ENCODE peak calls at places on chromosomes 12 and 14, in eight cellular contexts. One of them, this sample, is unnamed.

GRCh38 chr12:46261658-46262057 is 7.2 kb downstream of the SLC38A1 start:
- DNase-seq in posterior vena cava: no peak
- DNase-seq in ecto neural progenitor cell: no peak
- DNase-seq in CD8-positive, alpha-beta memory T cell: no peak
- DNase-seq in GM12891: no peak
- DNase-seq in BJ: no peak
- DNase-seq in adrenal gland: no peak
- DNase-seq in type B pancreatic cell: no peak
- DNase-seq in this sample: no peak

GRCh38 chr12:47807338-47807737 is 12.4 kb downstream of the HDAC7 start:
- DNase-seq in posterior vena cava: no peak
- DNase-seq in ecto neural progenitor cell: no peak
- DNase-seq in CD8-positive, alpha-beta memory T cell: no peak
- DNase-seq in GM12891: no peak
- DNase-seq in BJ: no peak
- DNase-seq in adrenal gland: peak
- DNase-seq in type B pancreatic cell: no peak
- DNase-seq in this sample: no peak

GRCh38 chr12:101925352-101925751 is 48.0 kb downstream of the DRAM1 start:
- DNase-seq in posterior vena cava: peak
- DNase-seq in ecto neural progenitor cell: no peak
- DNase-seq in CD8-positive, alpha-beta memory T cell: no peak
- DNase-seq in GM12891: no peak
- DNase-seq in BJ: peak
- DNase-seq in adrenal gland: peak
- DNase-seq in type B pancreatic cell: no peak
- DNase-seq in this sample: no peak

GRCh38 chr14:103074699-103075341 is 9.2 kb upstream of the LBHD2 start:
- DNase-seq in posterior vena cava: peak
- DNase-seq in ecto neural progenitor cell: peak
- DNase-seq in CD8-positive, alpha-beta memory T cell: no peak
- DNase-seq in GM12891: no peak
- DNase-seq in BJ: no peak
- DNase-seq in adrenal gland: peak
- DNase-seq in type B pancreatic cell: no peak
- DNase-seq in this sample: no peak

GRCh38 chr14:22664261-22664660 is 20.1 kb upstream of the OR6J1 start:
- DNase-seq in posterior vena cava: no peak
- DNase-seq in ecto neural progenitor cell: no peak
- DNase-seq in CD8-positive, alpha-beta memory T cell: no peak
- DNase-seq in GM12891: no peak
- DNase-seq in BJ: no peak
- DNase-seq in adrenal gland: no peak
- DNase-seq in type B pancreatic cell: no peak
- DNase-seq in this sample: no peak

GRCh38 chr14:24398943-24399801 is at the start of gene NYNRIN:
- DNase-seq in posterior vena cava: no peak
- DNase-seq in ecto neural progenitor cell: peak
- DNase-seq in CD8-positive, alpha-beta memory T cell: peak
- DNase-seq in GM12891: no peak
- DNase-seq in BJ: no peak
- DNase-seq in adrenal gland: peak
- DNase-seq in type B pancreatic cell: no peak
- DNase-seq in this sample: no peak

GRCh38 chr14:96198430-96199133 is 6.1 kb upstream of the BDKRB2 start:
- DNase-seq in posterior vena cava: no peak
- DNase-seq in ecto neural progenitor cell: no peak
- DNase-seq in CD8-positive, alpha-beta memory T cell: no peak
- DNase-seq in GM12891: no peak
- DNase-seq in BJ: no peak
- DNase-seq in adrenal gland: no peak
- DNase-seq in type B pancreatic cell: no peak
- DNase-seq in this sample: no peak

GRCh38 chr12:50617657-50618056 is 112.9 kb downstream of the DIP2B start:
- DNase-seq in posterior vena cava: no peak
- DNase-seq in ecto neural progenitor cell: no peak
- DNase-seq in CD8-positive, alpha-beta memory T cell: no peak
- DNase-seq in GM12891: no peak
- DNase-seq in BJ: no peak
- DNase-seq in adrenal gland: no peak
- DNase-seq in type B pancreatic cell: no peak
- DNase-seq in this sample: no peak

GRCh38 chr12:55847033-55847432 is 4.3 kb upstream of the MMP19 start:
- DNase-seq in posterior vena cava: peak
- DNase-seq in ecto neural progenitor cell: no peak
- DNase-seq in CD8-positive, alpha-beta memory T cell: no peak
- DNase-seq in GM12891: no peak
- DNase-seq in BJ: no peak
- DNase-seq in adrenal gland: peak
- DNase-seq in type B pancreatic cell: no peak
- DNase-seq in this sample: no peak

GRCh38 chr14:68598621-68599447 is 194.0 kb downstream of the ZFP36L1 start:
- DNase-seq in posterior vena cava: peak
- DNase-seq in ecto neural progenitor cell: no peak
- DNase-seq in CD8-positive, alpha-beta memory T cell: no peak
- DNase-seq in GM12891: no peak
- DNase-seq in BJ: no peak
- DNase-seq in adrenal gland: peak
- DNase-seq in type B pancreatic cell: no peak
- DNase-seq in this sample: no peak

GRCh38 chr12:42496886-42497285 is 92.7 kb downstream of the PRICKLE1 start:
- DNase-seq in posterior vena cava: no peak
- DNase-seq in ecto neural progenitor cell: no peak
- DNase-seq in CD8-positive, alpha-beta memory T cell: no peak
- DNase-seq in GM12891: no peak
- DNase-seq in BJ: no peak
- DNase-seq in adrenal gland: no peak
- DNase-seq in type B pancreatic cell: no peak
- DNase-seq in this sample: no peak

GRCh38 chr14:35343709-35344474 is 51.7 kb downstream of the PSMA6 start:
- DNase-seq in posterior vena cava: peak
- DNase-seq in ecto neural progenitor cell: no peak
- DNase-seq in CD8-positive, alpha-beta memory T cell: no peak
- DNase-seq in GM12891: no peak
- DNase-seq in BJ: no peak
- DNase-seq in adrenal gland: no peak
- DNase-seq in type B pancreatic cell: no peak
- DNase-seq in this sample: no peak

GRCh38 chr12:52781399-52782082 is 4.4 kb upstream of the KRT76 start:
- DNase-seq in posterior vena cava: no peak
- DNase-seq in ecto neural progenitor cell: no peak
- DNase-seq in CD8-positive, alpha-beta memory T cell: no peak
- DNase-seq in GM12891: no peak
- DNase-seq in BJ: no peak
- DNase-seq in adrenal gland: no peak
- DNase-seq in type B pancreatic cell: no peak
- DNase-seq in this sample: no peak

GRCh38 chr12:86186449-86186848 is 69.7 kb downstream of the MGAT4C start:
- DNase-seq in posterior vena cava: no peak
- DNase-seq in ecto neural progenitor cell: no peak
- DNase-seq in CD8-positive, alpha-beta memory T cell: no peak
- DNase-seq in GM12891: no peak
- DNase-seq in BJ: no peak
- DNase-seq in adrenal gland: no peak
- DNase-seq in type B pancreatic cell: no peak
- DNase-seq in this sample: no peak

GRCh38 chr12:120705618-120706017 is 4.6 kb upstream of the UNC119B start:
- DNase-seq in posterior vena cava: no peak
- DNase-seq in ecto neural progenitor cell: no peak
- DNase-seq in CD8-positive, alpha-beta memory T cell: no peak
- DNase-seq in GM12891: no peak
- DNase-seq in BJ: no peak
- DNase-seq in adrenal gland: no peak
- DNase-seq in type B pancreatic cell: no peak
- DNase-seq in this sample: no peak

GRCh38 chr14:94823556-94824341 is 53.8 kb upstream of the GSC start:
- DNase-seq in posterior vena cava: no peak
- DNase-seq in ecto neural progenitor cell: no peak
- DNase-seq in CD8-positive, alpha-beta memory T cell: no peak
- DNase-seq in GM12891: no peak
- DNase-seq in BJ: no peak
- DNase-seq in adrenal gland: no peak
- DNase-seq in type B pancreatic cell: no peak
- DNase-seq in this sample: no peak

GRCh38 chr14:75147423-75148071 is 20.7 kb upstream of the NEK9 start:
- DNase-seq in posterior vena cava: peak
- DNase-seq in ecto neural progenitor cell: peak
- DNase-seq in CD8-positive, alpha-beta memory T cell: no peak
- DNase-seq in GM12891: no peak
- DNase-seq in BJ: no peak
- DNase-seq in adrenal gland: peak
- DNase-seq in type B pancreatic cell: no peak
- DNase-seq in this sample: no peak

GRCh38 chr12:120006248-120006975 is 17.4 kb downstream of the BICDL1 start:
- DNase-seq in posterior vena cava: no peak
- DNase-seq in ecto neural progenitor cell: no peak
- DNase-seq in CD8-positive, alpha-beta memory T cell: no peak
- DNase-seq in GM12891: no peak
- DNase-seq in BJ: no peak
- DNase-seq in adrenal gland: no peak
- DNase-seq in type B pancreatic cell: no peak
- DNase-seq in this sample: no peak

GRCh38 chr12:70876952-70877351 is 43.6 kb downstream of the PTPRR start:
- DNase-seq in posterior vena cava: no peak
- DNase-seq in ecto neural progenitor cell: no peak
- DNase-seq in CD8-positive, alpha-beta memory T cell: no peak
- DNase-seq in GM12891: no peak
- DNase-seq in BJ: no peak
- DNase-seq in adrenal gland: no peak
- DNase-seq in type B pancreatic cell: no peak
- DNase-seq in this sample: no peak

GRCh38 chr12:125852116-125852515 is 786.9 kb downstream of the AACS start:
- DNase-seq in posterior vena cava: no peak
- DNase-seq in ecto neural progenitor cell: no peak
- DNase-seq in CD8-positive, alpha-beta memory T cell: no peak
- DNase-seq in GM12891: no peak
- DNase-seq in BJ: no peak
- DNase-seq in adrenal gland: no peak
- DNase-seq in type B pancreatic cell: no peak
- DNase-seq in this sample: no peak

GRCh38 chr14:71592361-71592760 is 339.9 kb upstream of the RGS6 start:
- DNase-seq in posterior vena cava: no peak
- DNase-seq in ecto neural progenitor cell: no peak
- DNase-seq in CD8-positive, alpha-beta memory T cell: no peak
- DNase-seq in GM12891: no peak
- DNase-seq in BJ: no peak
- DNase-seq in adrenal gland: no peak
- DNase-seq in type B pancreatic cell: no peak
- DNase-seq in this sample: no peak

GRCh38 chr14:91891721-91892220 is 24.4 kb upstream of the TC2N start:
- DNase-seq in posterior vena cava: no peak
- DNase-seq in ecto neural progenitor cell: no peak
- DNase-seq in CD8-positive, alpha-beta memory T cell: no peak
- DNase-seq in GM12891: no peak
- DNase-seq in BJ: no peak
- DNase-seq in adrenal gland: no peak
- DNase-seq in type B pancreatic cell: no peak
- DNase-seq in this sample: no peak

GRCh38 chr14:61585598-61586538 is 109.4 kb upstream of the HIF1A start:
- DNase-seq in posterior vena cava: peak
- DNase-seq in ecto neural progenitor cell: no peak
- DNase-seq in CD8-positive, alpha-beta memory T cell: no peak
- DNase-seq in GM12891: no peak
- DNase-seq in BJ: no peak
- DNase-seq in adrenal gland: peak
- DNase-seq in type B pancreatic cell: no peak
- DNase-seq in this sample: no peak

GRCh38 chr12:19946549-19946948 is 421.8 kb upstream of the PDE3A start:
- DNase-seq in posterior vena cava: no peak
- DNase-seq in ecto neural progenitor cell: no peak
- DNase-seq in CD8-positive, alpha-beta memory T cell: no peak
- DNase-seq in GM12891: no peak
- DNase-seq in BJ: peak
- DNase-seq in adrenal gland: no peak
- DNase-seq in type B pancreatic cell: no peak
- DNase-seq in this sample: no peak

GRCh38 chr12:53623986-53624385 is 2.2 kb downstream of the ATF7 start:
- DNase-seq in posterior vena cava: no peak
- DNase-seq in ecto neural progenitor cell: no peak
- DNase-seq in CD8-positive, alpha-beta memory T cell: no peak
- DNase-seq in GM12891: no peak
- DNase-seq in BJ: no peak
- DNase-seq in adrenal gland: peak
- DNase-seq in type B pancreatic cell: no peak
- DNase-seq in this sample: no peak

GRCh38 chr12:131089526-131090253 is 136.0 kb downstream of the ADGRD1 start:
- DNase-seq in posterior vena cava: peak
- DNase-seq in ecto neural progenitor cell: peak
- DNase-seq in CD8-positive, alpha-beta memory T cell: no peak
- DNase-seq in GM12891: no peak
- DNase-seq in BJ: no peak
- DNase-seq in adrenal gland: no peak
- DNase-seq in type B pancreatic cell: peak
- DNase-seq in this sample: no peak

GRCh38 chr12:26971963-26972362 is 33.7 kb downstream of the FGFR1OP2 start:
- DNase-seq in posterior vena cava: no peak
- DNase-seq in ecto neural progenitor cell: no peak
- DNase-seq in CD8-positive, alpha-beta memory T cell: peak
- DNase-seq in GM12891: peak
- DNase-seq in BJ: no peak
- DNase-seq in adrenal gland: no peak
- DNase-seq in type B pancreatic cell: no peak
- DNase-seq in this sample: peak

GRCh38 chr12:12735301-12735700 is 18.1 kb downstream of the CDKN1B start:
- DNase-seq in posterior vena cava: no peak
- DNase-seq in ecto neural progenitor cell: no peak
- DNase-seq in CD8-positive, alpha-beta memory T cell: no peak
- DNase-seq in GM12891: no peak
- DNase-seq in BJ: peak
- DNase-seq in adrenal gland: no peak
- DNase-seq in type B pancreatic cell: no peak
- DNase-seq in this sample: no peak

GRCh38 chr12:6171409-6172015 is 28.7 kb upstream of the CD9 start:
- DNase-seq in posterior vena cava: peak
- DNase-seq in ecto neural progenitor cell: no peak
- DNase-seq in CD8-positive, alpha-beta memory T cell: no peak
- DNase-seq in GM12891: no peak
- DNase-seq in BJ: no peak
- DNase-seq in adrenal gland: peak
- DNase-seq in type B pancreatic cell: no peak
- DNase-seq in this sample: no peak

GRCh38 chr12:127430401-127430800 is 836.6 kb upstream of the TMEM132C start:
- DNase-seq in posterior vena cava: no peak
- DNase-seq in ecto neural progenitor cell: no peak
- DNase-seq in CD8-positive, alpha-beta memory T cell: no peak
- DNase-seq in GM12891: no peak
- DNase-seq in BJ: no peak
- DNase-seq in adrenal gland: no peak
- DNase-seq in type B pancreatic cell: no peak
- DNase-seq in this sample: no peak

GRCh38 chr14:24605435-24606190 is 3.9 kb downstream of the GZMH start:
- DNase-seq in posterior vena cava: no peak
- DNase-seq in ecto neural progenitor cell: peak
- DNase-seq in CD8-positive, alpha-beta memory T cell: peak
- DNase-seq in GM12891: peak
- DNase-seq in BJ: no peak
- DNase-seq in adrenal gland: peak
- DNase-seq in type B pancreatic cell: no peak
- DNase-seq in this sample: no peak

GRCh38 chr12:34236073-34236472 is 213.8 kb downstream of the ALG10 start:
- DNase-seq in posterior vena cava: no peak
- DNase-seq in ecto neural progenitor cell: no peak
- DNase-seq in CD8-positive, alpha-beta memory T cell: no peak
- DNase-seq in GM12891: no peak
- DNase-seq in BJ: no peak
- DNase-seq in adrenal gland: no peak
- DNase-seq in type B pancreatic cell: no peak
- DNase-seq in this sample: no peak